ENCODE peak calls at places on chromosomes 5 and 9, in five cellular contexts. Z is RWPE1, B is WTC11, E is adrenal gland, D is neural crest cell. Y is an unnamed sample.

GRCh38 chr5:143931986-143932385 is 120.0 kb downstream of the HMHB1 start:
- DNase-seq in B (no peak), E (no peak), D (no peak), Z (no peak), Y (no peak)

GRCh38 chr5:54904425-54904824 is 81.0 kb downstream of the ESM1 start:
- DNase-seq in E (no peak), Z (peak), D (no peak), B (peak), Y (no peak)

GRCh38 chr9:25742241-25742640 is 64.0 kb upstream of the TUSC1 start:
- DNase-seq in D (peak), E (no peak), B (no peak), Z (no peak), Y (no peak)

GRCh38 chr9:91419222-91420191 is 4.1 kb downstream of the NFIL3 start:
- DNase-seq in Z (peak), D (no peak), B (no peak), E (peak), Y (no peak)

GRCh38 chr9:128253140-128253990 is 22.4 kb downstream of the GOLGA2 start:
- DNase-seq in D (no peak), E (no peak), B (no peak), Z (no peak), Y (no peak)

GRCh38 chr9:134152022-134152448 is 12.3 kb downstream of the RNU6ATAC start:
- DNase-seq in Z (no peak), E (no peak), D (no peak), B (no peak), Y (no peak)

GRCh38 chr9:130060296-130060695 is 6.6 kb downstream of the GPR107 start:
- DNase-seq in E (no peak), Z (no peak), B (no peak), D (no peak), Y (no peak)

GRCh38 chr5:32057157-32058096 is 116.7 kb downstream of the GOLPH3 start:
- DNase-seq in B (no peak), D (no peak), Z (no peak), E (no peak), Y (no peak)

GRCh38 chr9:4547016-4547415 is 56.7 kb downstream of the SLC1A1 start:
- DNase-seq in Z (no peak), E (no peak), D (no peak), B (no peak), Y (no peak)

GRCh38 chr5:5941486-5941885 is 436.9 kb downstream of the MED10 start:
- DNase-seq in D (no peak), Z (no peak), B (no peak), E (no peak), Y (no peak)

GRCh38 chr9:136950656-136951030 is 1.4 kb upstream of the LCN12 start:
- DNase-seq in Z (no peak), B (no peak), D (no peak), E (peak), Y (no peak)

GRCh38 chr9:133754187-133754586 is 16.0 kb upstream of the SARDH start:
- DNase-seq in D (no peak), Z (no peak), B (no peak), E (peak), Y (no peak)

GRCh38 chr5:34632805-34633414 is 23.2 kb upstream of the RAI14 start:
- DNase-seq in E (peak), Z (no peak), D (no peak), B (no peak), Y (no peak)

GRCh38 chr5:77258652-77259051 is 48.2 kb downstream of the PDE8B start:
- DNase-seq in B (no peak), E (no peak), Z (no peak), D (no peak), Y (no peak)
- TF ChIP-seq CTCF in B (no peak), E (no peak), Z (no peak), D (no peak), Y (no peak)

GRCh38 chr5:114308017-114308416 is 53.9 kb upstream of the KCNN2 start:
- DNase-seq in Z (no peak), E (no peak), D (no peak), B (peak), Y (no peak)

GRCh38 chr5:114308508-114308907 is 53.4 kb upstream of the KCNN2 start:
- DNase-seq in B (no peak), Z (no peak), D (no peak), E (no peak), Y (no peak)

GRCh38 chr5:114310666-114311065 is 51.2 kb upstream of the KCNN2 start:
- DNase-seq in B (no peak), Z (no peak), D (no peak), E (no peak), Y (no peak)

DNA sequence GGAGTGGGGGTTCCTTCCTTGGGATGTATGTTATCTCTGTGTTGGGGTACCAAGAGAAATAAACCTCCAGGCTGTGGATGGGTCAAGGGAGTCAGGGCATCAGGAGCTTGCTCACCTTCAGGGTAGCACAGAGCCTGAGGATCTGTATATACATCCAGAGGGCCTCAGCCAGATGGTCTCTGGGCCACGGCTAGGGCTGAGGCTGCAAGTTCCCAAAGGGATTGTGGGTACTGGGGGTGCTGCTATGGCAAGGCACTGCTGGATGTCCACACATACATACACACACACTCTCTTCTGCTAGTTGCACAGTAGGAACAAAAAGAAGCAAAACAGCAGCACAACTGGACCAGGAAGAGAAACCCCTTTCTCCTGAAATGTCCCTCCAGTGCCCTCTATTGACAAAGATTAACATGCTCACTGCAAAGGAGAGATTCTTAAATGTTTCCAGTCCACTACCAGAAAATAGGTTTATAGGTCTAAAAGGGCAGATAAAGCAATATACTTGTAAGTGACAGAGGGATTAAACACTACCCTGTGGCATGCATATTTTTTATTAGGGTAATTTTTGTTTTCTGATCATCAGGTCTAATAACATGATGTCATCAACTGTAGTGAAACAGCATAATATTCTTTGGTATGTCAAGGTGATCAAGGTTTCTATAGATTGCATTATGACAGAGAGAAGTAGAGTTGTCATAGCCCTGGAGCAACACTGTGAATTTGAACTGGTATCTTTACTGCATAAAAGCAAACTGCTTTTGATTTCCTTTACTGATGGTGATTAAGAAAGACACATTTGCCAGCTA is 56.3 kb upstream of the KCNN2 start:
- DNase-seq in B (no peak), D (no peak), E (no peak), Z (no peak), Y (peak)
- TF ChIP-seq CTCF in B (peak), D (peak), E (peak), Z (peak), Y (peak)

GRCh38 chr9:106992186-106992585 is 129.2 kb downstream of the ZNF462 start:
- DNase-seq in B (no peak), D (no peak), E (no peak), Z (no peak), Y (no peak)
- TF ChIP-seq CTCF in B (no peak), D (no peak), E (no peak), Z (no peak), Y (no peak)

GRCh38 chr5:111697881-111698757 is 58.9 kb downstream of the NREP start:
- DNase-seq in Z (no peak), D (no peak), B (peak), E (no peak), Y (no peak)
- TF ChIP-seq CTCF in Z (no peak), D (no peak), B (no peak), E (no peak), Y (no peak)

GRCh38 chr5:107668933-107669542 is 1.7 kb downstream of the EFNA5 start:
- DNase-seq in B (peak), D (no peak), E (no peak), Z (peak), Y (peak)
- TF ChIP-seq CTCF in B (no peak), D (peak), E (no peak), Z (no peak), Y (no peak)

DNA sequence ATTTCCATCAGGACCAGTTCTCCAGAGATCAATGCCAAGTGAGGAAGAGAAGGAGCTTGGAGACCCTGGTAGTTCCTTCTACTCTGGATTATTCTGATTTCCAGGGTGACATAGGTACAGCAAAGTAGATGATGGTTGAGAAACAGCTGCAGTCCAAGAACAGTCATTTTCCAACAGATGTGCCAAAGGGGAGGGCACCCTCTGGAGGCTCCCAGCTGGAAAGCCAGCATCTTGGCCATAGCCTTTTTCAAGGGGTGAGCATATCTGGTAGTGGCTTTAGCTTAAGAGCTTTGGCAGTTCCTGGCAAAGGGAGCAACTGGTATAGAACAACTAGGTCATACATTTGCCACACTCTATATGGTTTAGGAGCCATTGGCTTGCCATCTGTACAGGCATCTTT is 492.7 kb downstream of the RASEF start:
- DNase-seq in E (no peak), B (no peak), D (no peak), Z (peak), Y (no peak)
- TF ChIP-seq CTCF in E (no peak), B (no peak), D (no peak), Z (no peak), Y (no peak)

GRCh38 chr9:109968702-109969450 is 188.9 kb downstream of the PALM2AKAP2 start:
- DNase-seq in Z (peak), B (peak), D (no peak), E (no peak), Y (no peak)
- TF ChIP-seq CTCF in Z (no peak), B (no peak), D (peak), E (no peak), Y (peak)